ENCODE peak calls at places on chromosomes 13 and 19, in four cellular contexts. J, Y, W and M are unnamed samples.

GRCh38 chr19:6955082-6955481 is 66.1 kb downstream of the MBD3L2B start:
- DNase-seq in J (no peak), Y (no peak), W (no peak), M (no peak)

GRCh38 chr19:38049105-38049649 is 142.2 kb downstream of the SIPA1L3 start:
- DNase-seq in Y (no peak), W (no peak), J (no peak), M (no peak)

GRCh38 chr19:38034153-38034835 is 127.3 kb downstream of the SIPA1L3 start:
- DNase-seq in J (no peak), W (no peak), Y (no peak), M (peak; percentile 51)

GRCh38 chr13:113897161-113897560 is 33.3 kb upstream of the GAS6 start:
- DNase-seq in J (no peak), Y (no peak), W (no peak), M (no peak)

GRCh38 chr13:74191036-74191809 is 57.0 kb upstream of the KLF12 start:
- DNase-seq in W (no peak), Y (no peak), J (no peak), M (no peak)

GRCh38 chr19:31319465-31319864 is 29.8 kb downstream of the TSHZ3 start:
- DNase-seq in Y (no peak), J (no peak), W (no peak), M (no peak)

GRCh38 chr19:18274776-18275356 is 614 bp upstream of the IQCN start:
- DNase-seq in Y (peak; percentile 69), W (peak; percentile 95), J (no peak), M (peak; percentile 94)

GRCh38 chr13:26923824-26924605 is 163.4 kb upstream of the GPR12 start:
- DNase-seq in J (no peak), W (no peak), Y (no peak), M (no peak)